ENCODE peak calls at places on chromosomes 7 and 10, in eight cellular contexts. B is adrenal gland, X is body of pancreas, J is tibial nerve, D is esophagus squamous epithelium, I is erythroblast, K is A549, N is lower leg skin. H is an unnamed sample.
A peak's percentile ranks its signal among the peaks of the same experiment; 100 is the strongest.

GRCh38 chr10:82668266-82668665 is 793.3 kb downstream of the NRG3 start:
- DNase-seq in I (no peak), K (no peak), B (no peak), N (no peak), D (no peak), J (no peak), X (no peak), H (no peak)

GRCh38 chr10:45374451-45375052 is 536 bp downstream of the ALOX5 start:
- DNase-seq in X (no peak), B (no peak), N (no peak), D (no peak), I (peak; percentile 63), J (no peak), K (no peak), H (no peak)

GRCh38 chr7:4191525-4191924 is 490.6 kb upstream of the FOXK1 start:
- DNase-seq in I (no peak), D (no peak), K (no peak), X (no peak), N (no peak), J (no peak), B (no peak), H (no peak)

GRCh38 chr10:31071232-31071999 is 39.8 kb upstream of the ZNF438 start:
- DNase-seq in I (no peak), D (no peak), X (no peak), N (no peak), B (no peak), J (peak; percentile 34), K (no peak), H (no peak)

GRCh38 chr7:134355925-134356324 is 39.2 kb upstream of the SLC35B4 start:
- DNase-seq in B (peak; percentile 13), D (no peak), I (no peak), N (peak; percentile 29), J (peak; percentile 10), X (peak; percentile 54), K (no peak), H (peak; percentile 74)

GRCh38 chr7:102252373-102252982 is 34.2 kb upstream of the SH2B2 start:
- DNase-seq in I (no peak), X (no peak), N (no peak), D (no peak), J (no peak), K (no peak), B (no peak), H (no peak)

GRCh38 chr10:89224697-89225443 is 17.8 kb upstream of the CH25H start:
- DNase-seq in N (no peak), I (no peak), J (peak; percentile 39), X (no peak), D (no peak), K (no peak), B (peak; percentile 12), H (peak; percentile 11)

GRCh38 chr7:157335991-157336382 is 817 bp upstream of the DNAJB6 start:
- DNase-seq in K (no peak), I (no peak), D (no peak), B (no peak), J (no peak), N (no peak), X (no peak), H (no peak)

GRCh38 chr10:31816318-31816717 is 112.3 kb downstream of the ARHGAP12 start:
- DNase-seq in D (no peak), N (no peak), B (no peak), I (no peak), K (no peak), J (no peak), X (no peak), H (no peak)

GRCh38 chr7:32957326-32958045 is at the start of gene FKBP9:
- DNase-seq in K (peak; percentile 96), J (peak; percentile 59), N (peak; percentile 73), B (peak; percentile 89), I (peak; percentile 79), D (no peak), X (peak; percentile 89), H (peak; percentile 85)

GRCh38 chr7:38232475-38233366 is 40.7 kb downstream of the TARP start:
- DNase-seq in X (no peak), D (no peak), K (no peak), J (no peak), B (no peak), N (no peak), I (no peak), H (no peak)

GRCh38 chr7:118349604-118350003 is 125.1 kb downstream of the ANKRD7 start:
- DNase-seq in J (no peak), X (no peak), D (no peak), N (no peak), B (no peak), K (no peak), I (no peak), H (no peak)

GRCh38 chr7:94052398-94053180 is 48.4 kb upstream of the BET1 start:
- DNase-seq in J (no peak), B (no peak), D (no peak), K (no peak), X (no peak), N (no peak), I (no peak), H (no peak)

DNA sequence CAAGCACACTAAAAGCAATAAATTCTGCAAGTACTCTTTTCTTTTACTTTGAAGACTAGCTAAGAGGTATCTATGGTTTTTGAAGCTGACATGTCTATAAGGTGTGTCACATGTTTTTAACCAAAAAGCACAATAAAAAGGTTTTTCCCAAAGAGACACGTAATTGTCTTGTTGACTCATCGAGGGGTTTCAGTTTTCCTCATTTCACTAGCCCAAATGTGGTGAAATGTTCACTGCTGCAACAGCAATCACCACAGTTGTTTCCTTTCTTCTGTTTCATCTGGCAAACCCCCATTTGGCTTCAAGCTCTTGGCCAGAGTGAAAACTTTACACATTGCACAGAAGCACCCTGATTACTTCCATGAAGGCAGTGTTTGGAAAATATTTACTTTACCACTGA is 3.8 kb upstream of the HOXA4 start:
- DNase-seq in J (peak; percentile 78), K (no peak), N (no peak), X (no peak), I (no peak), D (no peak), B (no peak), H (no peak)
- TF ChIP-seq POLR2A in J (no peak), K (no peak), N (no peak), X (no peak), I (no peak), D (no peak), B (no peak), H (no peak)

DNA sequence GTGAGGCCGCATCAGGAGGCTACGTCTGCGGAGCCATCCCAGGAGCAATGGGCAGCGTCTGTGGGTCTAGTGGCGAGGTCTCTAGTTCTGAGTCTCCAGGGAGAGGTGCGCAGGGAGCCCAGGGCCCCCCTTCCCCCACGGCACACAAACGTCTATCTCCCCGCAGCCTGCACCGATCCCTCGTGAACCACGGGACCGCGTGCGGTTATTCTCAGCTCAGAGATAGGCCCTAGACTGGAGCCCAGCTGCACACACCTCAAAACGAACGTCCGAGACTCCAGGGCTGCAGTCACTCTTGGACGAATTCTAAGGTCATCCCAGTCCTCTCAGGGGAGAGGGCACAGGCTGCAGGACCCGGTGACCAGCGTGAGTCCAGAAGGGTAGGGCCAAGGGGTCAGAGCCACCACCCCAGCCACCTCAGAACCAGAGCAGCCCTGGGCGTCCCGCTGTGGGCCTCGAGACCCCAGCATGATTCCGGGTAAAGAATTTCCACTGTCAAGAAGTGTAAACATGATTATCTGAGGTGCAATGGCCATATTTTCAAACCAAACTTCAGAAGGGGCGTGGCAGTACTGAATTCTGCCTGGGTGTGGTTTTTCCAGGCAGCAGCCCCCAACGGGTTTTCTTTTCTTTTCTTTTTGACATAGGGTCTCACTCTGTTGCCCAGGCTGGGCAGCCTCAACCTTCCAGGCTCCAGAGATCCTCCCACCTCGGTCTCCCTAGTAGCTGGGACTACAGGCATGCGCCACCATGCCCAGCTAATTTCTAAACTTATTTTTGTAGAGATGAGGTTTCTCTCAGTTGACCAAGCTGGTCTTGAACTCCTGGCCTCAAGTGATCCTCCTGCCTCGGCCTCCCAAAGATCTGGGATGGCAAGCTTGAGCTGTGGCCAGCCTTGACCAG is 57.5 kb downstream of the PWWP2B start:
- DNase-seq in N (no peak), K (no peak), D (no peak), X (no peak), J (no peak), I (no peak), B (no peak), H (no peak)
- TF ChIP-seq POLR2A in N (no peak), K (no peak), D (no peak), X (no peak), J (no peak), I (no peak), B (no peak), H (no peak)

DNA sequence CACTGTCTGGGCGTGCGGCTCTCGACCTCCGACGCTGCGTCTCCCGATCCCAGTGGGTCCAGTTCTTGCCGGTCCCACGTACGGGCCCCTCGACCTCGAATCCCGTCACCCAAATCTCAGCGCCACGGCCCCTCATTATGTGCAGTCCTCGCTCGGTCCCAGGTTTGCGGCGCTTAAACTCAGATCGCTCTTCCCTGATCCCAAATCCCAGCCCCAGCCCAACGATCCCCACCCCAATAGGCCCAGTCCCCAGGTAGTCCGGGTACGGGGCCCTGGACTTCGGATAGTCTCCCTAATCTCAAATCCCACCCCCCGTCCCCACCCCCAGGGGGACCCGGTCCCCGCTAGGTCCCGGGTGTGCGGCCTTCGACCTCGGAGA is 666 bp downstream of the HNRNPF start:
- DNase-seq in N (no peak), B (no peak), J (no peak), I (no peak), X (no peak), D (no peak), K (no peak), H (no peak)
- TF ChIP-seq POLR2A in N (no peak), B (no peak), J (no peak), I (no peak), X (no peak), D (no peak), K (no peak), H (no peak)

DNA sequence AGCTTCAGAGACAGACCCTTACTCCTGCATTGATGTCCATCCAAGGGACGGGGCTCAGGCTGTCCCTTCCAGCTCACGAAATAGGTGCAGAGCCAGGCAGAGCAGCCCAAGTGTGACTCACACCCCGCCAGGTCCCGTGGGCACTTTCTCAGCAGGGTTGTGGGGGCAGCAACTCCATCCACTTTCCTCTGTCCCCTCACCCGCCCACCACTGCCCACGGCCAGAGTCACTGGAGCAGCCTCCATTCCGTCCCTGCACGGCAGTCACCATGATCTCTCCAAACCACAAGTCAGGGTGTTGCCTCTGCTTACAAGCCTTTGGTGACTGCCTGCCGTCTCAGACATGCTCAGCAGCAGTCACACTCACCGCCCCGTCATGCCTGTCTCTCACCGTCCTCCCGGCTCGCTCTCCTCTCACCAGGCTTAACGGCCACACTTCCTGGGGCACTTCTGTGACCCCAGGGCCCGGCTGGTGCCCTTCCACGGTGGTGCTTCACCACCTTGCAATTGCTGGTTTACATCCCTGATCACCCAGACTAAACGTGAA is 39.3 kb downstream of the CALML3 start:
- DNase-seq in N (no peak), I (peak; percentile 24), X (no peak), B (no peak), K (no peak), D (no peak), J (no peak), H (no peak)
- TF ChIP-seq POLR2A in N (no peak), I (no peak), X (no peak), B (no peak), K (no peak), D (no peak), J (no peak), H (no peak)